ENCODE peak calls at places on chromosomes 5 and 9, in nine cellular contexts. M is stomach; Y is uterus; L is AG04450; Z is body of pancreas; A is sigmoid colon; T is cardiac muscle cell; S is CD4-positive, alpha-beta T cell; E is H9. I is an unnamed sample. For H3K9me3, the result is how much of the 10 kb centered on the place peaks cover.

GRCh38 chr5:8897316-8897715 is 648.6 kb downstream of the SEMA5A start:
- DNase-seq in T (no peak), A (no peak), M (no peak), L (no peak), Z (no peak), E (no peak), Y (no peak), S (no peak), I (no peak)

GRCh38 chr9:130872912-130873503 is 23.6 kb downstream of the QRFP start:
- DNase-seq in T (no peak), S (no peak), Z (peak), A (peak), M (peak), Y (no peak), E (no peak), L (no peak), I (peak)

GRCh38 chr5:58629190-58630159 is 46.6 kb downstream of the RAB3C start:
- DNase-seq in A (no peak), M (peak), T (no peak), S (no peak), E (no peak), Y (no peak), L (no peak), Z (peak), I (no peak)

GRCh38 chr9:2281803-2282185 is 266.6 kb downstream of the SMARCA2 start:
- DNase-seq in A (no peak), Y (no peak), M (no peak), E (no peak), L (no peak), Z (no peak), T (peak), S (no peak), I (no peak)

GRCh38 chr9:85020791-85021190 is 351.3 kb downstream of the NTRK2 start:
- DNase-seq in M (no peak), L (no peak), S (no peak), Y (no peak), Z (no peak), T (no peak), A (no peak), E (no peak), I (no peak)

GRCh38 chr9:112050544-112051475 is 124.3 kb downstream of the SUSD1 start:
- DNase-seq in Z (peak), M (peak), L (peak), A (peak), Y (peak), S (no peak), E (no peak), T (peak), I (no peak)

GRCh38 chr9:16425572-16425971 is 444.9 kb downstream of the BNC2 start:
- DNase-seq in E (no peak), A (no peak), L (no peak), M (no peak), Y (no peak), Z (no peak), S (no peak), T (peak), I (no peak)

GRCh38 chr5:157977957-157978505 is 119.1 kb upstream of the CLINT1 start:
- DNase-seq in Y (no peak), S (no peak), A (no peak), M (no peak), Z (peak), L (no peak), E (no peak), T (no peak), I (no peak)

GRCh38 chr9:96585426-96585825 is 34.2 kb downstream of the CDC14B start:
- DNase-seq in A (no peak), Y (no peak), T (no peak), L (no peak), E (no peak), S (no peak), M (no peak), Z (no peak), I (no peak)

GRCh38 chr5:80654054-80654390 is 430 bp upstream of the MSH3 start:
- DNase-seq in E (peak), L (no peak), A (no peak), S (no peak), Z (no peak), T (no peak), Y (no peak), M (no peak), I (no peak)

GRCh38 chr5:170297589-170298462 is at the start of gene LCP2:
- DNase-seq in M (no peak), E (no peak), T (no peak), A (peak), Y (no peak), L (no peak), Z (no peak), S (no peak), I (no peak)

GRCh38 chr9:127444921-127445850 is 6.0 kb downstream of the RPL12 start:
- DNase-seq in A (no peak), Z (no peak), E (no peak), M (no peak), Y (no peak), L (no peak), T (peak), S (no peak), I (no peak)

GRCh38 chr9:71859939-71860338 is 51.1 kb downstream of the ABHD17B start:
- DNase-seq in M (no peak), T (no peak), A (no peak), Y (no peak), S (no peak), L (no peak), Z (no peak), E (no peak), I (no peak)

GRCh38 chr9:124783830-124784229 is 6.9 kb downstream of the OLFML2A start:
- DNase-seq in Y (no peak), S (no peak), E (no peak), A (no peak), M (no peak), Z (no peak), T (no peak), L (no peak), I (no peak)

GRCh38 chr9:93061260-93061751 is 2.8 kb downstream of the SUSD3 start:
- DNase-seq in E (no peak), M (no peak), Y (peak), Z (no peak), L (no peak), A (no peak), S (no peak), T (peak), I (no peak)

GRCh38 chr9:13412323-13412722 is 132.8 kb upstream of the MPDZ start:
- DNase-seq in M (no peak), Y (no peak), E (no peak), A (no peak), S (no peak), T (peak), L (no peak), Z (no peak), I (no peak)

GRCh38 chr9:119026120-119026519 is 343.1 kb downstream of the BRINP1 start:
- DNase-seq in A (peak), M (no peak), E (no peak), Z (peak), S (no peak), T (no peak), L (no peak), Y (peak), I (peak)

GRCh38 chr9:97529363-97530076 is 28.1 kb downstream of the TMOD1 start:
- DNase-seq in Y (no peak), S (no peak), A (peak), Z (no peak), T (peak), E (no peak), L (no peak), M (no peak), I (peak)

GRCh38 chr9:33458444-33458843 is 11.1 kb upstream of the AQP3 start:
- DNase-seq in Y (no peak), M (peak), S (peak), Z (peak), E (no peak), A (no peak), T (no peak), L (no peak), I (no peak)

GRCh38 chr9:15149450-15149849 is 157.6 kb downstream of the TTC39B start:
- DNase-seq in E (no peak), Y (no peak), M (no peak), A (no peak), Z (no peak), T (peak), L (no peak), S (no peak), I (no peak)

GRCh38 chr5:130805601-130806000 is 359.5 kb downstream of the HINT1 start:
- DNase-seq in S (no peak), Z (no peak), E (no peak), L (no peak), Y (no peak), A (no peak), T (no peak), M (no peak), I (no peak)

GRCh38 chr5:54547711-54548250 is 30.2 kb downstream of the SNX18 start:
- DNase-seq in Z (peak), Y (peak), A (peak), E (no peak), M (no peak), L (peak), S (no peak), T (peak), I (peak)

GRCh38 chr5:158658439-158659230 is 441.1 kb downstream of the EBF1 start:
- DNase-seq in A (no peak), Y (no peak), M (no peak), L (no peak), E (no peak), T (no peak), Z (no peak), S (no peak), I (no peak)

GRCh38 chr9:71285191-71285656 is 163.8 kb upstream of the TRPM3 start:
- DNase-seq in E (peak), Z (peak), L (peak), Y (no peak), T (peak), M (no peak), A (no peak), S (no peak), I (no peak)

GRCh38 chr5:108212775-108213346 is 169.0 kb downstream of the FBXL17 start:
- DNase-seq in Y (no peak), A (no peak), M (no peak), L (peak), T (peak), S (no peak), E (peak), Z (no peak), I (no peak)

GRCh38 chr5:179120421-179120861 is 60.3 kb downstream of the ZNF354C start:
- DNase-seq in M (peak), Y (no peak), A (no peak), L (no peak), E (no peak), Z (no peak), T (no peak), S (no peak), I (no peak)
- H3K9me3 ChIP-seq in M (half or more), Y (under half), A (under half), L (half or more), E (under half), Z (under half), T (under half), S (under half), I (under half)

DNA sequence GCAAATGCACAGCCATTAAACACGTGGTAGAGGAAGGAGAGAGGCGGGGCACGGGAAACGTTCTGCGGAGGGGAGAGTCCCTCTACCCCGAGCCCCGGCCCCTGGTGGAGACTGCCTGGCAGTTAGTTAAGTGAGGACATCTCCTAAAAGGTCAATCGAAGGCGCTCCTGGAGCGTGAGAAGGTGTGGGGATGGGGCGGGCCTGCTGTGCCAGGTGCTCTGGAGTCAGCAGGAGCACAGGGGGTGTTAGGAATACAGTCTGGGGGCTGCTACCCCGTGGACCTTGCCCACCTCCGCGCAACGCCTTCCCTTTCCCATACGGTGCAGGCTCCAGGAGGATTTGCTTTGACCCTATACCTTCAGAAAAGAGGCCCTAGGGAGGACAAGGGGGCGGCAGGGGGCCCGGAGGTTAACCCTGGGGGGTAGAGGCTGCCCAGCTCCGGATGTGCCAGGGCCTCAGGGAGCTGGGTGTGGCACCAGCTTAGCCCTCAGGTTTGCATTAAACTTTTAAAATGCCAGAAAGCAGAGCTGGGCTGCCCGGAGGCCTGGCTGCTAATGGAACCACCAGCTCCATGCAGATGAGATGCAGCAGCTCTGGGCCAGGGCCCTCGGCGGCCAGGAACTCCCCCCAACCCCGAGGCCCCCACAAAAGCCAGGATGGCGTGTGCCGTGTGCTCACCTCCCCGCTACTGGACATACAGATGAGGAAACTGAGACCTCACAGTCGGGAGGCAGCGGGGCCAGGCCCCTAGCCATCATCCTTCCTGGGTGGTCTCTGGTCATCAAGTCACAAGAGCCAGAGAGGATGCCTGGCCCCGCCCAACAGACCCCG is 39.2 kb downstream of the NACC2 start:
- DNase-seq in T (no peak), A (peak), Y (no peak), M (no peak), E (peak), S (no peak), Z (no peak), L (no peak), I (no peak)
- TF ChIP-seq CTCF in T (no peak), A (no peak), Y (no peak), M (no peak), E (no peak), S (no peak), Z (no peak), L (no peak), I (no peak)

DNA sequence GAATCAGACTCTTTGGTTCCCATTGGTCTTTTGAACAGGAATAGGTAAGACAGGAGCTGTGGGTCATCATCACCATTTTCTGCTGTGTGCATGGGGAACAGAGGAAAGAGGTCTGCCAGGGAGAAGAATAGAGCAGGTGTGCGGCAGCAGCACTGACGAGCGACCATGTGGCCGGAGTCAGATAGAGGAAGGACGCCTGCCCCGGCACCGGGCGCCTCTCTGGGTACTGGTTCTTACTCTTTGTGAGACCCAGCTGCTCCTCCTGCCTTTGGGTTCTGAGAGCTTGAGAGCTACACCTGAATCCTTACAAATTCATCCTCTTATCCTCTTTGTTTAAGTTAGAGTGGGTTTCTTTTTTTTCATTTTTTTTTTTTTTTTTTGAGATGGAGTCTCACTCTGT is 90.8 kb downstream of the NDFIP1 start:
- DNase-seq in Y (no peak), E (no peak), M (no peak), Z (no peak), T (no peak), L (no peak), S (no peak), A (no peak), I (no peak)
- H3K9me3 ChIP-seq in Y (under half), E (under half), M (under half), Z (under half), T (under half), L (under half), S (under half), A (under half), I (under half)

GRCh38 chr9:133199648-133200321 is 9.3 kb downstream of the OBP2B start:
- DNase-seq in A (no peak), E (peak), M (no peak), Z (peak), T (no peak), Y (peak), L (no peak), S (no peak), I (no peak)
- TF ChIP-seq CTCF in A (no peak), E (no peak), M (no peak), Z (no peak), T (no peak), Y (no peak), L (no peak), S (peak), I (no peak)

DNA sequence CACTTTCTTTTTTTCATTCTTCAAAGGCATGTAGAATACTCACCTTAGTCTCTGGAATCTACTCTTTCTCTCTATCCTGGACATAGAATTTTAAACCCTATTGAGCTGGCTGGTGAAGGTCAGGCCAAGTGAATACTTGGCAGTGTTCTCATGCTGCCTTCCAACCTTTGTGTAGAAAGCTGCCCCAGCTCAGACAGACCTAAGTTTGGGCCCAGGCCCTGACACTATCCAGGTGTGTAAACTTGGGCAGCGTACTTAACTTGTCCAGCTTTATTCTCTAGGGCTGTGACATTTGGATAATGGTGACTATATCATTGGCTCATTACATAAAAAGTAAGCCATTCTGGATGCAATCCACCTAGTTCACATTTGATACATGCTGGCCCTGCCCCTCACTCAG is 298.3 kb downstream of the IRX1 start:
- DNase-seq in A (no peak), Y (no peak), T (no peak), L (no peak), M (no peak), Z (no peak), E (no peak), S (no peak), I (no peak)
- H3K9me3 ChIP-seq in A (under half), Y (under half), T (under half), L (under half), M (under half), Z (under half), E (under half), S (under half), I (under half)